ENCODE peak calls at places on chromosomes 16 and 17, in seven cellular contexts. One of them, this sample, is unnamed.

GRCh38 chr16:87108941-87109340 is 208.3 kb downstream of the C16orf95 start:
- DNase-seq in lower lobe of right lung: no peak
- DNase-seq in left colon: no peak
- DNase-seq in LHCN-M2: no peak
- DNase-seq in neural progenitor cell: no peak
- DNase-seq in T-helper 1 cell: no peak
- DNase-seq in naive thymus-derived CD8-positive, alpha-beta T cell: no peak
- DNase-seq in this sample: no peak

GRCh38 chr17:79778504-79779087 is 648 bp downstream of the CBX2 start:
- DNase-seq in left colon: no peak
- DNase-seq in LHCN-M2: no peak
- DNase-seq in neural progenitor cell: peak; percentile 85
- DNase-seq in lower lobe of right lung: peak; percentile 49
- DNase-seq in T-helper 1 cell: no peak
- DNase-seq in naive thymus-derived CD8-positive, alpha-beta T cell: no peak
- DNase-seq in this sample: no peak

GRCh38 chr16:23679274-23679985 is 741 bp downstream of the PLK1 start:
- DNase-seq in left colon: peak; percentile 74
- DNase-seq in T-helper 1 cell: no peak
- DNase-seq in naive thymus-derived CD8-positive, alpha-beta T cell: no peak
- DNase-seq in lower lobe of right lung: peak; percentile 61
- DNase-seq in neural progenitor cell: peak; percentile 50
- DNase-seq in LHCN-M2: peak; percentile 61
- DNase-seq in this sample: no peak

GRCh38 chr16:80667925-80668324 is 127.1 kb downstream of the DYNLRB2 start:
- DNase-seq in T-helper 1 cell: no peak
- DNase-seq in neural progenitor cell: peak; percentile 8
- DNase-seq in left colon: no peak
- DNase-seq in LHCN-M2: no peak
- DNase-seq in naive thymus-derived CD8-positive, alpha-beta T cell: no peak
- DNase-seq in lower lobe of right lung: no peak
- DNase-seq in this sample: no peak

GRCh38 chr16:64865037-64865696 is 256.7 kb downstream of the CDH11 start:
- DNase-seq in neural progenitor cell: no peak
- DNase-seq in T-helper 1 cell: no peak
- DNase-seq in lower lobe of right lung: no peak
- DNase-seq in naive thymus-derived CD8-positive, alpha-beta T cell: no peak
- DNase-seq in left colon: no peak
- DNase-seq in LHCN-M2: peak; percentile 93
- DNase-seq in this sample: no peak

GRCh38 chr17:79836952-79837887 is 2.0 kb downstream of the CBX4 start:
- DNase-seq in lower lobe of right lung: peak; percentile 94
- DNase-seq in T-helper 1 cell: no peak
- DNase-seq in left colon: peak; percentile 93
- DNase-seq in LHCN-M2: peak; percentile 25
- DNase-seq in neural progenitor cell: peak; percentile 63
- DNase-seq in naive thymus-derived CD8-positive, alpha-beta T cell: peak; percentile 60
- DNase-seq in this sample: no peak

GRCh38 chr16:55503726-55504553 is 4.9 kb upstream of the LPCAT2 start:
- DNase-seq in naive thymus-derived CD8-positive, alpha-beta T cell: no peak
- DNase-seq in neural progenitor cell: no peak
- DNase-seq in left colon: no peak
- DNase-seq in lower lobe of right lung: no peak
- DNase-seq in LHCN-M2: no peak
- DNase-seq in T-helper 1 cell: no peak
- DNase-seq in this sample: no peak

GRCh38 chr16:81575834-81576233 is 131.2 kb downstream of the CMIP start:
- DNase-seq in lower lobe of right lung: no peak
- DNase-seq in T-helper 1 cell: no peak
- DNase-seq in naive thymus-derived CD8-positive, alpha-beta T cell: no peak
- DNase-seq in LHCN-M2: no peak
- DNase-seq in neural progenitor cell: no peak
- DNase-seq in left colon: no peak
- DNase-seq in this sample: no peak

GRCh38 chr16:50838165-50838564 is 96.3 kb downstream of the CYLD start:
- DNase-seq in neural progenitor cell: no peak
- DNase-seq in left colon: no peak
- DNase-seq in LHCN-M2: no peak
- DNase-seq in lower lobe of right lung: no peak
- DNase-seq in T-helper 1 cell: no peak
- DNase-seq in naive thymus-derived CD8-positive, alpha-beta T cell: no peak
- DNase-seq in this sample: no peak

GRCh38 chr17:17355426-17355825 is 52.3 kb downstream of the NT5M start:
- DNase-seq in left colon: no peak
- DNase-seq in LHCN-M2: no peak
- DNase-seq in lower lobe of right lung: no peak
- DNase-seq in T-helper 1 cell: no peak
- DNase-seq in neural progenitor cell: no peak
- DNase-seq in naive thymus-derived CD8-positive, alpha-beta T cell: peak; percentile 4
- DNase-seq in this sample: no peak

GRCh38 chr17:2241823-2242222 is 61.8 kb downstream of the SMG6 start:
- DNase-seq in lower lobe of right lung: no peak
- DNase-seq in T-helper 1 cell: no peak
- DNase-seq in left colon: no peak
- DNase-seq in neural progenitor cell: no peak
- DNase-seq in naive thymus-derived CD8-positive, alpha-beta T cell: no peak
- DNase-seq in LHCN-M2: peak; percentile 68
- DNase-seq in this sample: no peak

GRCh38 chr17:49587366-49588073 is 11.8 kb downstream of the NXPH3 start:
- DNase-seq in neural progenitor cell: no peak
- DNase-seq in LHCN-M2: no peak
- DNase-seq in lower lobe of right lung: no peak
- DNase-seq in naive thymus-derived CD8-positive, alpha-beta T cell: no peak
- DNase-seq in T-helper 1 cell: no peak
- DNase-seq in left colon: no peak
- DNase-seq in this sample: no peak

GRCh38 chr17:34275881-34276280 is 5.9 kb downstream of the CCL7 start:
- DNase-seq in T-helper 1 cell: no peak
- DNase-seq in naive thymus-derived CD8-positive, alpha-beta T cell: no peak
- DNase-seq in left colon: no peak
- DNase-seq in neural progenitor cell: no peak
- DNase-seq in LHCN-M2: no peak
- DNase-seq in lower lobe of right lung: no peak
- DNase-seq in this sample: no peak

GRCh38 chr17:4074831-4075495 is 67.9 kb downstream of the ZZEF1 start:
- DNase-seq in lower lobe of right lung: no peak
- DNase-seq in T-helper 1 cell: peak; percentile 17
- DNase-seq in naive thymus-derived CD8-positive, alpha-beta T cell: peak; percentile 46
- DNase-seq in neural progenitor cell: peak; percentile 44
- DNase-seq in LHCN-M2: peak; percentile 38
- DNase-seq in left colon: no peak
- DNase-seq in this sample: no peak

GRCh38 chr16:69187387-69187890 is 475 bp downstream of the SNTB2 start:
- DNase-seq in neural progenitor cell: peak; percentile 78
- DNase-seq in T-helper 1 cell: peak; percentile 15
- DNase-seq in left colon: no peak
- DNase-seq in naive thymus-derived CD8-positive, alpha-beta T cell: peak; percentile 46
- DNase-seq in LHCN-M2: peak; percentile 34
- DNase-seq in lower lobe of right lung: peak; percentile 79
- DNase-seq in this sample: peak; percentile 30

GRCh38 chr16:75267631-75268264 is 16.3 kb upstream of the BCAR1 start:
- DNase-seq in lower lobe of right lung: peak; percentile 73
- DNase-seq in T-helper 1 cell: no peak
- DNase-seq in left colon: peak; percentile 88
- DNase-seq in LHCN-M2: peak; percentile 90
- DNase-seq in naive thymus-derived CD8-positive, alpha-beta T cell: no peak
- DNase-seq in neural progenitor cell: no peak
- DNase-seq in this sample: no peak

GRCh38 chr17:79813826-79814623 is 17.1 kb upstream of the CBX8 start:
- DNase-seq in LHCN-M2: no peak
- DNase-seq in T-helper 1 cell: no peak
- DNase-seq in left colon: no peak
- DNase-seq in naive thymus-derived CD8-positive, alpha-beta T cell: no peak
- DNase-seq in neural progenitor cell: peak; percentile 23
- DNase-seq in lower lobe of right lung: no peak
- DNase-seq in this sample: no peak

GRCh38 chr17:46995841-46996571 is 17.0 kb upstream of the RPRML start:
- DNase-seq in lower lobe of right lung: no peak
- DNase-seq in T-helper 1 cell: no peak
- DNase-seq in left colon: no peak
- DNase-seq in neural progenitor cell: no peak
- DNase-seq in LHCN-M2: peak; percentile 64
- DNase-seq in naive thymus-derived CD8-positive, alpha-beta T cell: no peak
- DNase-seq in this sample: no peak

GRCh38 chr17:63998721-63999679 is 849 bp downstream of the PRR29 start:
- DNase-seq in lower lobe of right lung: peak; percentile 47
- DNase-seq in left colon: no peak
- DNase-seq in neural progenitor cell: peak; percentile 31
- DNase-seq in naive thymus-derived CD8-positive, alpha-beta T cell: peak; percentile 24
- DNase-seq in LHCN-M2: no peak
- DNase-seq in T-helper 1 cell: no peak
- DNase-seq in this sample: peak; percentile 27

GRCh38 chr17:19327039-19327776 is 35.3 kb downstream of the B9D1 start:
- DNase-seq in LHCN-M2: peak; percentile 93
- DNase-seq in neural progenitor cell: no peak
- DNase-seq in naive thymus-derived CD8-positive, alpha-beta T cell: no peak
- DNase-seq in T-helper 1 cell: no peak
- DNase-seq in lower lobe of right lung: no peak
- DNase-seq in left colon: no peak
- DNase-seq in this sample: no peak